ENCODE peak calls at places on chromosome 20, in nine cellular contexts. X is MM.1S, S is fibroblast of mammary gland, D is nephron progenitor cell, H is epithelial cell of esophagus, L is prostate gland, J is tibial nerve, R is fibroblast of villous mesenchyme, I is thoracic aorta. G is an unnamed sample.

GRCh38 chr20:4444404-4444803 is 277.3 kb upstream of the PRND start:
- DNase-seq in X (no peak), S (peak; percentile 36), D (no peak), H (peak; percentile 86), L (no peak), J (no peak), R (no peak), I (no peak), G (no peak)

GRCh38 chr20:59149678-59150504 is 13.7 kb upstream of the ZNF831 start:
- DNase-seq in X (no peak), S (no peak), D (peak; percentile 37), H (no peak), L (no peak), J (no peak), R (no peak), I (no peak), G (no peak)

GRCh38 chr20:8220716-8221115 is 88.7 kb downstream of the PLCB1 start:
- DNase-seq in X (no peak), S (no peak), D (no peak), H (no peak), L (no peak), J (no peak), R (no peak), I (no peak), G (no peak)

GRCh38 chr20:47785900-47786762 is 850 bp upstream of the SULF2 start:
- DNase-seq in X (peak; percentile 88), S (peak; percentile 70), D (peak; percentile 78), H (peak; percentile 85), L (peak; percentile 68), J (peak; percentile 33), R (peak; percentile 90), I (no peak), G (peak; percentile 84)

GRCh38 chr20:22805219-22805618 is 220.8 kb upstream of the FOXA2 start:
- DNase-seq in X (no peak), S (peak; percentile 59), D (peak; percentile 32), H (peak; percentile 89), L (no peak), J (no peak), R (peak; percentile 92), I (no peak), G (no peak)

GRCh38 chr20:45971425-45971674 is 653 bp downstream of the ZNF335 start:
- DNase-seq in X (no peak), S (no peak), D (no peak), H (no peak), L (peak; percentile 36), J (no peak), R (no peak), I (no peak), G (no peak)

GRCh38 chr20:50844430-50845100 is 49.7 kb downstream of the BCAS4 start:
- DNase-seq in X (no peak), S (peak; percentile 82), D (no peak), H (peak; percentile 100), L (peak; percentile 84), J (no peak), R (peak; percentile 14), I (peak; percentile 56), G (peak; percentile 93)

GRCh38 chr20:219290-220115 is 7.6 kb upstream of the DEFB129 start:
- DNase-seq in X (no peak), S (peak; percentile 20), D (peak; percentile 14), H (peak; percentile 44), L (no peak), J (no peak), R (peak; percentile 28), I (no peak), G (no peak)

GRCh38 chr20:37396520-37397075 is 50.7 kb downstream of the SRC start:
- DNase-seq in X (no peak), S (no peak), D (peak; percentile 85), H (no peak), L (no peak), J (no peak), R (no peak), I (no peak), G (no peak)
- TF ChIP-seq CTCF in X (no peak), S (no peak), D (peak; percentile 44), H (no peak), L (no peak), J (no peak), R (no peak), I (no peak), G (no peak)

GRCh38 chr20:49415005-49415663 is 67.3 kb downstream of the KCNB1 start:
- DNase-seq in X (no peak), S (no peak), D (no peak), H (no peak), L (no peak), J (no peak), R (no peak), I (no peak), G (no peak)
- TF ChIP-seq CTCF in X (no peak), S (no peak), D (no peak), H (no peak), L (no peak), J (no peak), R (no peak), I (no peak), G (no peak)

GRCh38 chr20:24533449-24533848 is 64.0 kb downstream of the SYNDIG1 start:
- DNase-seq in X (no peak), S (no peak), D (no peak), H (no peak), L (no peak), J (no peak), R (no peak), I (no peak), G (no peak)
- TF ChIP-seq CTCF in X (no peak), S (no peak), D (no peak), H (no peak), L (no peak), J (no peak), R (no peak), I (no peak), G (no peak)

GRCh38 chr20:62704341-62704948 is 4.2 kb upstream of the NTSR1 start:
- DNase-seq in X (no peak), S (peak; percentile 96), D (no peak), H (peak; percentile 98), L (peak; percentile 81), J (peak; percentile 67), R (peak; percentile 88), I (peak; percentile 41), G (no peak)
- TF ChIP-seq CTCF in X (no peak), S (peak; percentile 1), D (no peak), H (no peak), L (no peak), J (no peak), R (no peak), I (no peak), G (no peak)

DNA sequence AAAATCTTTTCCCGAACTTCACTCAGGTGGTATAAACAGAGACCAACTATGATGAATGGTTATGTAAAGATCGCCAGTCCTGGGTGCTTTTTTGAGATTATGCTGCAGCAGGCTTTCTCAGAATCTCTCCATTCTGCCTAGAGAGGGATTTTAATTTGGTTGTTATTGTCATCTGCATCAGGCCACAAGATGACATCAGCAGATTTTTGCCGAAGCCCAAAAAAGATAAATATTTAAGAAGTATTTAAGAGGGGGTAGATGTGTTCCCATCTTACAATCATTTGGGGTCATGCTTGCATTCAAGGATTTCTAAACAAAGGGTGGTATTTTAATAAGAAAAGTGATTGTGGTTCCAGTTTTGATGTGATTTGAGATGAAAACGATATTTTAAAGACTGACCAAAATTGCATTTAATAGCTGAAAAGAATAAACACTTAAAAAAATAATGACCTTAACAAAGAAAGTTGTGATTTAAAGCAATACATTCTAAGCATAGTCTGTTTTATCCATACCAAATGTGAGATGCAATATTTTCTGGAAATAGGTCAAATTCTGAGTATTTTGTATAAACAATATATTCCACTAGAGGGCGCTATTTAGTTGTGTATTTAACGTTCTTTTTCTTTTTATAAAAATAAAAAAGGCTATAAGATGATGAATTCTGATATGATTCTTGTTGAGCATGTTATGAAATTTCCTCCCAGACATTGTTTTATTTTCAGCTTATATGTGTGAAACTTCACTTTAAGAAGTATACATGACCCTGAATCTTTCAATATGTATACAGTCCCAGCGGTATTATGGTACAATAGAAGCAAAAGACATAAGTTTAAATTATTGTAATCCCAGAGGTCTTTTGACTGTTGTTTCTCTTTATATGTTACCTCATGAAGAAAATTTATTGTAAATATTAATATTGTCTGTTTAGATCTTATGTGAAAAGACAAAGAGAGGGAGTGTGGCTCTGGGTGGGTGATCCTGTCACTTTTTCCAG is 51.0 kb upstream of the ZFP64 start:
- DNase-seq in X (peak; percentile 63), S (peak; percentile 20), D (no peak), H (peak; percentile 9), L (no peak), J (no peak), R (peak; percentile 17), I (no peak), G (peak; percentile 34)
- TF ChIP-seq CTCF in X (peak; percentile 64), S (peak; percentile 33), D (peak; percentile 76), H (no peak), L (peak; percentile 48), J (peak; percentile 71), R (peak; percentile 32), I (peak; percentile 46), G (no peak)

GRCh38 chr20:57082546-57082945 is 183.9 kb downstream of the BMP7 start:
- DNase-seq in X (no peak), S (no peak), D (no peak), H (no peak), L (no peak), J (no peak), R (no peak), I (no peak), G (no peak)

GRCh38 chr20:57079016-57080005 is 187.1 kb downstream of the BMP7 start:
- DNase-seq in X (no peak), S (no peak), D (no peak), H (no peak), L (no peak), J (no peak), R (no peak), I (no peak), G (no peak)

GRCh38 chr20:57083072-57083471 is 183.4 kb downstream of the BMP7 start:
- DNase-seq in X (no peak), S (no peak), D (no peak), H (no peak), L (no peak), J (no peak), R (no peak), I (no peak), G (no peak)

GRCh38 chr20:57078101-57078500 is 188.3 kb downstream of the BMP7 start:
- DNase-seq in X (no peak), S (no peak), D (no peak), H (no peak), L (no peak), J (no peak), R (no peak), I (no peak), G (no peak)

DNA sequence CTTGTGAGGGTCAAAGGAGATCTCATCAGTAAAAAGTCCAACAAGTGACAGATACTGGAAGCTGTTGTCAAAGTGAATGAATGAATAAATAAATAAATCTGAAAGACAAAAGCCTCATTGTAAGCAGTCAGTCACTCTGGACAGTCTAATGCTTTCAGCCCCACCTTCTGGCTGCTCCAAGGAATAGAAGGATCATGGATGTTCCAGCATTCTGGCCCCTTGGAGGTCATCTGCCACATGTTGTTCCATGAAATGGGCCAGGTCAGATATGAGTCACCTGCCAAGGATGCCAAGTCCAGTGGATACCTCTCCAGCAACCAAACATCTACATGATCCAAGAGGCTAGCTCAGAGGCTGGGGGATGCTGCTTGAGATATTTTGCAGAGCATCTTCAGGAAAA is 185.6 kb downstream of the BMP7 start:
- DNase-seq in X (no peak), S (peak; percentile 55), D (no peak), H (no peak), L (no peak), J (no peak), R (peak; percentile 49), I (no peak), G (no peak)
- TF ChIP-seq CTCF in X (no peak), S (peak; percentile 7), D (no peak), H (no peak), L (no peak), J (no peak), R (peak; percentile 39), I (no peak), G (no peak)

G was measured in GM13976.